ENCODE peak calls at places on chromosomes 6 and 20, in nine cellular contexts. W is testis; F is CD8-positive, alpha-beta T cell; Y is stimulated activated CD4-positive, alpha-beta T cell treated with anti-CD3 and anti-CD28 coated beads, TNF-alpha, amount 100 ng/mL, for 1 hour; R is frontal cortex; J is amniotic stem cell; L is hypothalamus; A is left colon; X is GM04503. P is an unnamed sample.

GRCh38 chr20:51456511-51457280 is 85.8 kb downstream of the NFATC2 start:
- DNase-seq in Y (no peak), R (peak), J (peak), A (peak), X (peak), L (peak), F (no peak), W (peak), P (no peak)

GRCh38 chr6:161128680-161129196 is 137.2 kb downstream of the MAP3K4 start:
- DNase-seq in J (no peak), A (no peak), L (no peak), W (no peak), Y (no peak), X (no peak), F (no peak), R (no peak), P (no peak)

GRCh38 chr20:15673206-15673605 is 900.0 kb downstream of the KIF16B start:
- DNase-seq in L (no peak), A (no peak), X (peak), J (peak), W (no peak), R (no peak), F (no peak), Y (no peak), P (no peak)

GRCh38 chr6:89938014-89938413 is 43.7 kb downstream of the GJA10 start:
- DNase-seq in F (no peak), Y (no peak), L (no peak), J (no peak), R (no peak), X (no peak), A (no peak), W (no peak), P (no peak)

GRCh38 chr6:34095136-34095505 is 50.8 kb downstream of the GRM4 start:
- DNase-seq in W (no peak), X (no peak), J (no peak), Y (no peak), L (no peak), F (no peak), R (no peak), A (no peak), P (no peak)

GRCh38 chr6:52976591-52977035 is 18.5 kb downstream of the GSTA4 start:
- DNase-seq in Y (no peak), A (peak), R (no peak), F (no peak), X (no peak), L (no peak), J (no peak), W (peak), P (no peak)

GRCh38 chr6:13488015-13488895 is 855 bp upstream of the GFOD1 start:
- DNase-seq in F (no peak), W (peak), R (peak), J (no peak), A (peak), L (peak), X (no peak), Y (no peak), P (peak)

GRCh38 chr6:96898241-96898851 is 655 bp upstream of the NDUFAF4 start:
- DNase-seq in J (no peak), A (no peak), W (no peak), Y (no peak), R (no peak), X (no peak), L (no peak), F (no peak), P (no peak)

GRCh38 chr20:4728121-4728520 is 6.4 kb downstream of the PRND start:
- DNase-seq in A (no peak), R (no peak), J (no peak), F (no peak), Y (no peak), L (no peak), W (no peak), X (no peak), P (no peak)

GRCh38 chr6:43926644-43927524 is 156.9 kb downstream of the VEGFA start:
- DNase-seq in X (peak), J (peak), R (peak), F (no peak), Y (no peak), L (peak), A (peak), W (no peak), P (peak)

GRCh38 chr20:38094373-38094775 is 60.8 kb downstream of the RPRD1B start:
- DNase-seq in X (no peak), Y (peak), F (peak), J (peak), L (no peak), W (no peak), R (no peak), A (no peak), P (no peak)

GRCh38 chr6:141359953-141360352 is 772.8 kb upstream of the GJE1 start:
- DNase-seq in X (no peak), Y (no peak), R (no peak), W (peak), L (no peak), A (no peak), J (no peak), F (no peak), P (no peak)

GRCh38 chr6:20875369-20875963 is 341.2 kb downstream of the CDKAL1 start:
- DNase-seq in F (no peak), J (no peak), L (no peak), R (no peak), Y (no peak), W (peak), A (peak), X (no peak), P (peak)